ENCODE peak calls at places on chromosomes 4 and X, in four cellular contexts. H is endodermal cell, P is psoas muscle, C is neuronal stem cell. I is an unnamed sample. For H3K4me1 and H3K36me3, the result is how much of the 10 kb centered on the place peaks cover.

GRCh38 chr4:87114245-87115062 is 106.0 kb downstream of the KLHL8 start:
- DNase-seq in P (no peak), H (peak), C (no peak), I (no peak)

GRCh38 chr4:37976513-37976912 is 16.3 kb downstream of the PTTG2 start:
- DNase-seq in P (no peak), H (no peak), C (no peak), I (no peak)

GRCh38 chr4:8745828-8746225 is 125.8 kb downstream of the HMX1 start:
- DNase-seq in H (peak), P (no peak), C (no peak), I (peak)

GRCh38 chrX:70998402-70999027 is 67.6 kb upstream of the SLC7A3 start:
- DNase-seq in H (peak), P (no peak), C (peak), I (no peak)

GRCh38 chr4:60452259-60452658 is 747.9 kb upstream of the ADGRL3 start:
- DNase-seq in C (no peak), P (no peak), H (no peak), I (no peak)

GRCh38 chrX:13266641-13267420 is 53.0 kb downstream of the ATXN3L start:
- DNase-seq in C (peak), H (no peak), P (no peak), I (no peak)

GRCh38 chr4:3671571-3672464 is 94.4 kb upstream of the ADRA2C start:
- DNase-seq in P (no peak), C (no peak), H (no peak), I (peak)

GRCh38 chr4:155705664-155706063 is 39.0 kb downstream of the GUCY1A1 start:
- DNase-seq in P (no peak), H (peak), C (peak), I (no peak)

DNA sequence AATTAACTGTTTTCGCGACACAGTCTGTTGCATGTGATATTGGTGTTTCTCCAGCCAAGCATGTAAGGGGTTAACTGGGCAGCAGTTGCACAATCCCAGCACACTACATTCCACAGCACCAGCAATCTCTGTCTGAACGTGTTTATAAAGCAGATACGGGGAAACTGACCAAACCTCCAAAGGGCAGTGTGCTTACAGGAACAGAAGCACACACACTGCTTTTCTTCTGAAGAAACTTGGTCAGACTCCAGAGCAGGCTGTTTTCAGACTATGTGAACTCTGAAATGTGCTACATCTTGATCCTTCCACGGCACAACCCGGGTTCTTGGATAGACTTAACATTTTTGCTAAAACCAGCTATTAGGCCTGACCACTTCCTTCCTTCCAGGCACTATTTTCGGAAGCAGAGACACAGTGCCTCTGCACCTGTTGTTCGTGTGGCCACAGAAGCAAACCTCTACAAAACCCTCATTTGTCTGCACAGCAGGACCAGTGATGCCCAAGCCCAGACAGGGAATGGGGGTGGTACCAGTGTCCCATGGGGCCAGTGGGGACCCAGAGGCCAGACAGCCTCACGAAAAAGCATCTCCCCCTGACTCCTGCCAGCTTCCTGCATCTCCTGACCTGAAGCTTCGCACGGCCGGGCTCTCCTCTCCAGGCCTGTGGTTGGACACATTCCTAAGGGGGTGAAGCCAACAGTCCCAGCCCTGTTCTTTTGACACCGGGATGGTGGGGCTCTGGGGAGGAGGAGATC is 90.1 kb downstream of the IRF2 start:
- DNase-seq in H (peak), P (no peak), C (no peak), I (peak)
- H3K4me1 ChIP-seq in H (under half), P (half or more), C (under half), I (half or more)

GRCh38 chrX:47210661-47211425 is 7.6 kb upstream of the CDK16 start:
- DNase-seq in H (no peak), P (no peak), C (no peak), I (peak)

GRCh38 chrX:47208108-47208507 is 10.4 kb upstream of the CDK16 start:
- DNase-seq in C (no peak), H (no peak), P (no peak), I (peak)

GRCh38 chrX:47206316-47206715 is 12.2 kb upstream of the CDK16 start:
- DNase-seq in H (no peak), C (no peak), P (no peak), I (no peak)

GRCh38 chrX:47212381-47213293 is 5.8 kb upstream of the CDK16 start:
- DNase-seq in C (no peak), H (no peak), P (no peak), I (peak)

GRCh38 chrX:47209508-47210238 is 8.8 kb upstream of the CDK16 start:
- DNase-seq in C (no peak), H (no peak), P (no peak), I (peak)
- H3K36me3 ChIP-seq in C (half or more), H (half or more), P (under half), I (half or more)

DNA sequence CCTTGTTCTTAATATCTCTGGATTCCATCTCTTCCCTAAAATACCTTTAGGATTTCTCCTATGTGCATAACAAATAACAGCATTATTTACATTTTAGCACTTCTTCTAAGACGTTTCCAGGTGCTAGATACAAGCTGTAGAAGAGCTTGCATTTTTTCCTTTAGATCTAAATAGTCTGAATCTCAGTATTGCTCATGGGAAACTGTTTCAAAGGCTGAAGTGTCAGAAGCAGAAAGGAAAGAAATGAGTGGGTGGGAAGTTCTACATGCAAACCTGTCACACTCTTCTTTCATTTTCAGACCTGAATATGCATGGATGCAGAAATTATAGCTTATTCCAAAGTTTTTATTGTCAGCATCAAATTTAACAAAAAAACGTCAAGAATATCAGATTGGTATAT is 41.8 kb downstream of the FGF13 start:
- DNase-seq in H (no peak), C (no peak), P (no peak), I (no peak)
- H3K4me1 ChIP-seq in H (under half), C (under half), P (under half), I (under half)

DNA sequence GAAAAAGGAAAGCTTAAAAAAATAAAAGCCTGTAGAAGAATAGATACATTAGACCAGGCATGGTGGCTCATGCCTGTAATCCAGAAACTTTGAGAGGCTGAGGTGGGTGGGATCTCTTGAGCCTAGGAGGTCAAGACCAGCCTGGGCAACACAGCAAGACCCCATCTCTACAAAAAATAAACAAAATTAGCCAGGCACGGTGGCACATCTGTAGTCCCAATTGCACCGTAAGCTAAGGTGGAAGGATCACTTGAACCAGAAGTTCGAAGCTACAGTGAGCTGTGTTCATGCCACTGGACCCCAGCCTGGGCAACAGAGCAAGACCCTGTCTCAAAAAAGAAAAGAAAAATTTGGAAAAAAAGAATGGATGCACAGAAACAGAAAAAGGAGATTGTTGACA is 149.4 kb downstream of the APBB2 start:
- DNase-seq in C (no peak), P (no peak), H (no peak), I (no peak)
- H3K36me3 ChIP-seq in C (under half), P (under half), H (under half), I (under half)

I was measured in spleen.